ENCODE peak calls at places on chromosomes 12 and 14, in six cellular contexts. C is HFF-Myc, H is dorsolateral prefrontal cortex, Q is cardiac muscle cell, X is NB4, S is kidney epithelial cell. B is an unnamed sample.

GRCh38 chr14:77372304-77372841 is 4.5 kb downstream of the TMED8 start:
- DNase-seq in C (no peak), H (no peak), Q (peak), X (no peak), S (no peak), B (no peak)

GRCh38 chr14:99549684-99550083 is 54.3 kb downstream of the CCDC85C start:
- DNase-seq in C (no peak), H (no peak), Q (no peak), X (no peak), S (no peak), B (no peak)

GRCh38 chr12:67069451-67070306 is 199.5 kb upstream of the CAND1 start:
- DNase-seq in C (no peak), H (peak), Q (peak), X (peak), S (no peak), B (peak)

GRCh38 chr14:64092940-64093339 is 201.2 kb downstream of the ESR2 start:
- DNase-seq in C (no peak), H (no peak), Q (no peak), X (no peak), S (no peak), B (no peak)

GRCh38 chr12:110782068-110782467 is 39.4 kb upstream of the PPP1CC start:
- DNase-seq in C (no peak), H (no peak), Q (no peak), X (peak), S (no peak), B (no peak)

GRCh38 chr14:105059917-105060565 is 5.2 kb downstream of the GPR132 start:
- DNase-seq in C (no peak), H (no peak), Q (no peak), X (no peak), S (no peak), B (no peak)

GRCh38 chr14:101062065-101062450 is 158.5 kb upstream of the RTL1 start:
- DNase-seq in C (no peak), H (peak), Q (no peak), X (no peak), S (no peak), B (peak)

GRCh38 chr14:96038920-96039632 is at the start of gene C14orf132:
- DNase-seq in C (no peak), H (peak), Q (peak), X (no peak), S (no peak), B (peak)

GRCh38 chr12:125305221-125305620 is 240.0 kb downstream of the AACS start:
- DNase-seq in C (no peak), H (no peak), Q (no peak), X (no peak), S (no peak), B (no peak)

GRCh38 chr12:45587042-45587441 is 142.5 kb upstream of the ARID2 start:
- DNase-seq in C (no peak), H (no peak), Q (no peak), X (no peak), S (no peak), B (no peak)

GRCh38 chr14:59126714-59127436 is 61.6 kb upstream of the DAAM1 start:
- DNase-seq in C (peak), H (no peak), Q (peak), X (peak), S (peak), B (no peak)

GRCh38 chr12:15044461-15044860 is 71.6 kb downstream of the PDE6H start:
- DNase-seq in C (no peak), H (no peak), Q (no peak), X (no peak), S (no peak), B (no peak)

GRCh38 chr14:59306775-59307174 is 118.3 kb downstream of the DAAM1 start:
- DNase-seq in C (no peak), H (no peak), Q (no peak), X (peak), S (peak), B (no peak)

GRCh38 chr12:105995986-105996385 is 142.8 kb downstream of the NUAK1 start:
- DNase-seq in C (peak), H (no peak), Q (no peak), X (no peak), S (no peak), B (no peak)

GRCh38 chr14:34059925-34060746 is 109.3 kb upstream of the EGLN3 start:
- DNase-seq in C (no peak), H (peak), Q (peak), X (peak), S (no peak), B (peak)

GRCh38 chr14:35952584-35952983 is 126.4 kb downstream of the BRMS1L start:
- DNase-seq in C (no peak), H (no peak), Q (no peak), X (no peak), S (no peak), B (no peak)

GRCh38 chr14:20714593-20715250 is 26.2 kb downstream of the ANG start:
- DNase-seq in C (no peak), H (peak), Q (no peak), X (peak), S (no peak), B (peak)

GRCh38 chr14:20998674-20999366 is at the start of gene SLC39A2:
- DNase-seq in C (peak), H (no peak), Q (no peak), X (no peak), S (peak), B (peak)

GRCh38 chr14:35991356-35991755 is 165.2 kb downstream of the BRMS1L start:
- DNase-seq in C (no peak), H (no peak), Q (no peak), X (no peak), S (no peak), B (no peak)

GRCh38 chr12:131092911-131093901 is 139.5 kb downstream of the ADGRD1 start:
- DNase-seq in C (no peak), H (peak), Q (no peak), X (peak), S (no peak), B (peak)

GRCh38 chr12:97408363-97408762 is 54.2 kb upstream of the RMST start:
- DNase-seq in C (no peak), H (no peak), Q (no peak), X (no peak), S (no peak), B (no peak)

GRCh38 chr12:45613306-45613705 is 116.2 kb upstream of the ARID2 start:
- DNase-seq in C (no peak), H (no peak), Q (no peak), X (peak), S (no peak), B (no peak)

GRCh38 chr14:54805521-54806322 is 96.9 kb downstream of the GCH1 start:
- DNase-seq in C (peak), H (peak), Q (peak), X (peak), S (no peak), B (peak)

GRCh38 chr12:29796823-29797263 is 13.1 kb upstream of the TMTC1 start:
- DNase-seq in C (peak), H (no peak), Q (no peak), X (no peak), S (peak), B (no peak)

GRCh38 chr12:104056419-104056972 is 6.5 kb upstream of the GLT8D2 start:
- DNase-seq in C (no peak), H (no peak), Q (no peak), X (no peak), S (no peak), B (no peak)

GRCh38 chr12:106427917-106428316 is 70.4 kb downstream of the POLR3B start:
- DNase-seq in C (no peak), H (no peak), Q (no peak), X (no peak), S (no peak), B (no peak)

GRCh38 chr14:38505221-38506095 is 249.6 kb upstream of the CLEC14A start:
- DNase-seq in C (no peak), H (no peak), Q (no peak), X (no peak), S (no peak), B (no peak)

GRCh38 chr12:4143909-4144308 is 129.7 kb upstream of the CCND2 start:
- DNase-seq in C (no peak), H (no peak), Q (no peak), X (no peak), S (no peak), B (no peak)
- TF ChIP-seq CTCF in C (no peak), H (no peak), Q (no peak), X (no peak), S (no peak), B (no peak)

DNA sequence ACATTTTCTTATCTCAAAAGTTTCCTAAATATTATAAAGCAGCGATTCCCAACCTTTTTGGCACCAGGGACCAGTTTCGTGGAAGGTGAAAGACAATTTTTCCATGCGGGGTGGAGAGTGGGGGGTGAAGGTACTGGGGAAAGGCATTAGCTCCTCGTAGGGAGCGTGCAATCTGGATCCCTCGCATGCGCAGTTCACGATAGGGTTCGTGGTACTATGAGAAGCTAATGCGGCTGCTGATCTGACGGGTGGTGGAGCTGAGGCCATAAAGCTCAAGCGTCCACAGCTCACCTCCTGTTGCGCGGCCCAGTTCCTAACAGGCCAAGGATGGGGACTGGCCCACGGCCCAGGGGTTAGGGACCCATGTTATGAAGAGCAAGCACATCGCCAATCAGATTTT is 29.9 kb downstream of the NEUROD4 start:
- DNase-seq in C (no peak), H (no peak), Q (no peak), X (no peak), S (no peak), B (no peak)
- H3K4me3 ChIP-seq in C (no peak), H (no peak), Q (no peak), X (no peak), S (no peak), B (no peak)

GRCh38 chr14:68789002-68789797 is 3.7 kb downstream of the ZFP36L1 start:
- DNase-seq in C (no peak), H (peak), Q (peak), X (peak), S (no peak), B (peak)
- TF ChIP-seq CTCF in C (peak), H (peak), Q (peak), X (peak), S (peak), B (peak)

GRCh38 chr12:26227376-26227775 is 32.0 kb downstream of the SSPN start:
- DNase-seq in C (no peak), H (no peak), Q (no peak), X (no peak), S (no peak), B (no peak)

GRCh38 chr12:26226119-26226518 is 30.7 kb downstream of the SSPN start:
- DNase-seq in C (no peak), H (no peak), Q (no peak), X (no peak), S (no peak), B (no peak)

GRCh38 chr12:26224657-26225056 is 29.3 kb downstream of the SSPN start:
- DNase-seq in C (no peak), H (no peak), Q (no peak), X (no peak), S (no peak), B (no peak)

GRCh38 chr12:26229910-26230309 is 34.5 kb downstream of the SSPN start:
- DNase-seq in C (no peak), H (no peak), Q (no peak), X (no peak), S (no peak), B (no peak)

GRCh38 chr12:26226629-26227375 is 31.4 kb downstream of the SSPN start:
- DNase-seq in C (no peak), H (peak), Q (peak), X (peak), S (no peak), B (peak)
- H3K4me3 ChIP-seq in C (peak), H (peak), Q (peak), X (peak), S (peak), B (peak)

DNA sequence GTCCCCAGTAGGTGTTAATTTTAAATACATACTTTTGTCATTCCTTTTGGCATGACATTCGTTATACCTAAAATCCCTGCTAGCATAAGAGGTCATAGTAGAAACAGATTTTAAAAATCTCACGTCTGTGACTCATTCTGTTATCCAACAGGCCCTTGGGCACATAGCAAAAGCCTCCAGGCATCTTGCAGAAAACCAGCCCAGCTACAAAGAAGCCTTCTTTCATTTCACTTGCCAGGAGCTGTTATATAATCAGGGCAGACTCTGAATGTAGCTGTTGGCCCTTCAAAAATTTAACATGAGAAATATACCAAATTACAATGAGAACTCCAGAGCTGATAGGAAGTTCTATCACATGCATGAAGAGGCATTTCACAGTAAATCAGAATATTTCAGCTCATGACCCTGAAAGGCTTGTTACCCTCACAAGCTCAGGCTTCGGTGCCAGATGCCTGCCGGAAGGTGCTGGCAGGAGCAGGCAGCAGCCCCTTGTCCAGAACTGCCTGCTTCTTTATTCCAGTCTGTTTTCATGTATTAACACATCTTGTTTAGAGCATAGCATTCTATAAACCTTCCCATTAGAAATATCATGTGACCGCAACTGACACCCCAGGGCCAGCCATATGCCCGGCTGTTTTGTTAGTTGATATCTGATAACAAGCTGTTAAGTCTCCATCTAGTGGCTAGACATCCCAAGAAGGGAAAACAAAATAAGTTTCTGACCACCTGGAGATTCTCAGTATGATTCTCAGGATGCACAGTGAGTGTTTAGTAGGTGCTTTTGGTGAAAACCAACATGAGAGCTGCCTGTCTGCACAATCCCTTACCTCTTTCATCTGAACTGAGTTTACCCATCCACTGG is 17.8 kb downstream of the E2F7 start:
- DNase-seq in C (no peak), H (no peak), Q (no peak), X (no peak), S (no peak), B (no peak)
- TF ChIP-seq CTCF in C (no peak), H (peak), Q (no peak), X (no peak), S (no peak), B (no peak)

DNA sequence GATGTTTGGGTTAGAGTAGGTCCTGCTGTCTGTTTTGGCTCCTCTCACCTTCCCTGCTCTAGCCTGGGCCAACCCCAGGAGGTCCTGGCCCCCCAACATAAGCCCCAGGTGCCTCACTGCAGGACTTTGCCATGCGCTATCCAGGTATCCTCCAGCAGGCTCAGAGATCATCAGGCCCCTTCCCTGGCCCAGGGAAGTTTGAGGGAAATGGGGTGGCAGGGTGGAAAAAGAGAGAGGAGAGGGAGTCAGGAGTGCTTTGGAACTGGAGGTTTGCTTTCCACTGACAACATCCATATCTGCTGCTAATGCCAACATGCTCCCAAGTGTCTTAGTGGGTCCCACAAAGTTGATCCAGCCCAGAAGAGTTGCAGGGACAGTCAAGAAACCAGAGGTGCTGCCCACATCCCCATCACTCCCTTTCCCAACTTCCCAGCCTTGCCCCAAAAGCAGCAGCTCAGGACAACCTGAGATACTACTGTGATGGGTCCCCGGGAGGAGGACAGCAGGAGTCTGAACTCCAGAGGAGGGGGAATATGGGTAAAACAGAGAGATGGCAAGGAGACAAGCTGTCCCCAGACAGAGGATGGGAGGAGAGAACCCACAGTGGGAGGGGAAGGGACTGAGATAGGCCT is 677 bp downstream of the TNS2 start:
- DNase-seq in C (no peak), H (no peak), Q (no peak), X (no peak), S (no peak), B (no peak)
- H3K4me3 ChIP-seq in C (peak), H (peak), Q (no peak), X (no peak), S (peak), B (peak)

DNA sequence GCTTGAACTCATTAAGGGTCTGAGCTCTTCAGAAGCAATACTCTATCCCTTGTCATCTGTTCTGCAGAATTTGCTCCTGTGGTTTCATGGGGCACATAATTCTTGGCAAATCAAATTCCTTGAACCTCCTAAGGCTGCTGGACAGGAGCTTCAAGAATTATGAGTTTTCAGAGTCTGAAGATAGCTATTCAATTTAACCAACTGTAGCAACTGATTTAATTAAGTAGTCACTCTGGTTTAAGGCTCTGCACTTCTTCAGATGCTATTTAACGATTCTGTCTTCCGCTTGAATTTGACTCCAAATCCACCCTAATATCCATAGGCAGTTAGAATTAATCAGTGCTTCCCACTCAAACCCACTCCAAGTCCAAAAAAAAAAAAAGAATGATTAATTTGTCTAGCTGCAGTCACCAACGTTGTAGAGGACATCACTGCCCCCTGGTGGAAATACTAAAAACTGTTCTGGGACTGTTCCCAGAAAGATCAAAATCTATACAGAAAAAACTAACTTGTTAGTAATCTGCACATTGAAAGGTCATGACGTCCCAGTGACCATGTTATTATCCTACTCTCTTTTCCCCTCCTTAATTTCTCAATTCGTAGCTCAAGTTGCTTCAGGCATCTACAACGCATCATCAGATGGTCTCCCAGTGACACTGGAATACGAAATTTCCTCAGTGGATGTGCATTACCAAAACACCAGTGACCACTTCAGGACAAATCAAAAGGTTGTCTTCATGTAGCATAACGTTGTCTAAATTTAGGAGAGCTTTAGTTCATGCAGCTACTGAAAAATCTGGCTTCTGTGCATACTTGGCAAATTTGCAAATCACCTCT is 169.8 kb downstream of the KIF21A start:
- DNase-seq in C (peak), H (no peak), Q (peak), X (peak), S (no peak), B (no peak)
- TF ChIP-seq CTCF in C (peak), H (peak), Q (peak), X (peak), S (peak), B (peak)

DNA sequence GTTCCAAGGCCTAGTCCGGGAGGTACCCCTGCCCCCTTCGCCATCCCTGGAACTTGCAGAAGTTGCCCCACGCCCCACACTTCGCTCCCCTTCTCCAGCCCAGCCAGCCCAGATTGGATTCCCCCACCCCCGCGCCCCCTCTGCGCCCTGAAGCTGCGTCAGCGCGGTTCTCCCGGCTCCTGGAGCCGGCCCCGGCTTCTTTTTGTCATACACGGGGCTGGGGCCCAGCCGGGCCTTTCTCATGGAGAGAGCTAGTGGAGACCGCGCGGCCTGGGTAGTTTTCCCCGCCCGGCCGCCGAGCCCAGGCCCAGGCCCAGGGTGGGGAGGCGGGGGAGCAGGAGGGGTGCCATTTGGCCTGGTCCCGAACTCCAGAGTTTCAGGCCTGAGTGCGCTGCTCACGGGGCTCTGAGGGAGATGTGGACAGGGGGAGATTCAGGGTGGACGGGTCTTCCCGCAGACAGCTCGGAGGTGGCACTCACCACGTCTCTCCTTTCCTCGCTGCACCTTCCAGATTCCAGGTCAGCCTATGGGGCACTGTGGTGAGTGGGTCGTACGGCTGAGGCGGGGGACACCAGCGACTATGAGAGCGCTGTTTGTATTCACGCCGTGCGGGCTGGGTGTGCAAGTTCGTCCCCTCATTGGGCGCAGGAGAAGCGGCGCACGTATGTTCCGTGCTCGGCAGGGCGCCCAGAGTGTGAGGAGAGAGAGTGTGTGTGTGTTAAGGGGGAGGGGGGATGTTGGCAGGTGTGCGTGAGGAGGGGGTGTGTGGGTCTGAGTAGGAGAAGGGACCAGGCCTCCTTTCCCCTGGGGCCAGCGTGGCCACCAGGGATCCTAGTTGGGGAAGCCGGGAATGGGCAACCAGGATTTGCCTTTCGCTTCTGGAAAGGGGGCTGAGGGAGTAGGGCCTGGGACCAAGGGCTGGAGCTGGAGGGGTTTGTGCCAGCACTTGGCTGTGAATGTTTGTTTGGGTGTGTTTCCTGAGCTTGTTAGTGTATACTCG is 820 bp upstream of the LHX5 start:
- DNase-seq in C (no peak), H (no peak), Q (peak), X (no peak), S (no peak), B (no peak)
- H3K4me3 ChIP-seq in C (no peak), H (no peak), Q (no peak), X (no peak), S (no peak), B (no peak)

B was measured in psoas muscle.